ENCODE peak calls at places on chromosomes 6 and 20, in four cellular contexts. One of them, this sample, is unnamed.

GRCh38 chr6:147430811-147431210 is 77.7 kb upstream of the SAMD5 start:
- DNase-seq in stomach: no peak
- DNase-seq in Right ventricle myocardium superior: no peak
- DNase-seq in AG04450: no peak
- DNase-seq in this sample: no peak

GRCh38 chr6:20198764-20199174 is 13.5 kb downstream of the MBOAT1 start:
- DNase-seq in Right ventricle myocardium superior: no peak
- DNase-seq in AG04450: no peak
- DNase-seq in stomach: no peak
- DNase-seq in this sample: no peak

GRCh38 chr20:2349801-2350200 is 30.9 kb upstream of the TGM6 start:
- DNase-seq in Right ventricle myocardium superior: no peak
- DNase-seq in stomach: no peak
- DNase-seq in AG04450: no peak
- DNase-seq in this sample: no peak

GRCh38 chr6:47064274-47064673 is 22.1 kb upstream of the ADGRF1 start:
- DNase-seq in stomach: no peak
- DNase-seq in AG04450: no peak
- DNase-seq in Right ventricle myocardium superior: no peak
- DNase-seq in this sample: no peak

GRCh38 chr20:3000852-3001523 is 42.4 kb upstream of the GNRH2 start:
- DNase-seq in Right ventricle myocardium superior: no peak
- DNase-seq in AG04450: peak
- DNase-seq in stomach: no peak
- DNase-seq in this sample: no peak

GRCh38 chr6:11027565-11028110 is 16.5 kb downstream of the ELOVL2 start:
- DNase-seq in AG04450: no peak
- DNase-seq in stomach: no peak
- DNase-seq in Right ventricle myocardium superior: no peak
- DNase-seq in this sample: no peak

GRCh38 chr20:59469266-59470252 is 134.8 kb upstream of the PHACTR3 start:
- DNase-seq in Right ventricle myocardium superior: no peak
- DNase-seq in stomach: no peak
- DNase-seq in AG04450: no peak
- DNase-seq in this sample: no peak

GRCh38 chr6:152458648-152459047 is 178.5 kb downstream of the SYNE1 start:
- DNase-seq in stomach: no peak
- DNase-seq in Right ventricle myocardium superior: no peak
- DNase-seq in AG04450: no peak
- DNase-seq in this sample: no peak

GRCh38 chr6:72946766-72947165 is 278.5 kb downstream of the KHDC1L start:
- DNase-seq in Right ventricle myocardium superior: no peak
- DNase-seq in stomach: no peak
- DNase-seq in AG04450: peak
- DNase-seq in this sample: no peak

GRCh38 chr6:106973018-106973840 is 1.3 kb downstream of the CD24 start:
- DNase-seq in stomach: peak
- DNase-seq in Right ventricle myocardium superior: no peak
- DNase-seq in AG04450: no peak
- DNase-seq in this sample: no peak

GRCh38 chr20:35490736-35491181 is 35.4 kb downstream of the CEP250 start:
- DNase-seq in stomach: no peak
- DNase-seq in AG04450: no peak
- DNase-seq in Right ventricle myocardium superior: no peak
- DNase-seq in this sample: peak

GRCh38 chr6:25503686-25504085 is 148.3 kb upstream of the SCGN start:
- DNase-seq in Right ventricle myocardium superior: no peak
- DNase-seq in stomach: no peak
- DNase-seq in AG04450: no peak
- DNase-seq in this sample: no peak

GRCh38 chr20:24949756-24950127 is 673 bp downstream of the CST7 start:
- DNase-seq in Right ventricle myocardium superior: no peak
- DNase-seq in AG04450: no peak
- DNase-seq in stomach: peak
- DNase-seq in this sample: peak

GRCh38 chr6:112343375-112343774 is 3.8 kb upstream of the RFPL4B start:
- DNase-seq in AG04450: no peak
- DNase-seq in Right ventricle myocardium superior: no peak
- DNase-seq in stomach: no peak
- DNase-seq in this sample: no peak

GRCh38 chr6:28537509-28538140 is 11.9 kb downstream of the GPX5 start:
- DNase-seq in AG04450: no peak
- DNase-seq in Right ventricle myocardium superior: no peak
- DNase-seq in stomach: no peak
- DNase-seq in this sample: no peak

GRCh38 chr20:57661201-57662027 is 41.2 kb upstream of the ZBP1 start:
- DNase-seq in Right ventricle myocardium superior: peak
- DNase-seq in AG04450: no peak
- DNase-seq in stomach: peak
- DNase-seq in this sample: no peak

GRCh38 chr6:138593100-138593877 is 94.0 kb upstream of the NHSL1 start:
- DNase-seq in Right ventricle myocardium superior: no peak
- DNase-seq in stomach: peak
- DNase-seq in AG04450: peak
- DNase-seq in this sample: peak

GRCh38 chr6:41469951-41470340 is 76.2 kb upstream of the FOXP4 start:
- DNase-seq in AG04450: no peak
- DNase-seq in Right ventricle myocardium superior: no peak
- DNase-seq in stomach: peak
- DNase-seq in this sample: no peak

GRCh38 chr6:156334961-156335360 is 442.2 kb upstream of the ARID1B start:
- DNase-seq in Right ventricle myocardium superior: no peak
- DNase-seq in stomach: no peak
- DNase-seq in AG04450: no peak
- DNase-seq in this sample: no peak

GRCh38 chr6:130115036-130115435 is 96.7 kb downstream of the L3MBTL3 start:
- DNase-seq in AG04450: no peak
- DNase-seq in stomach: no peak
- DNase-seq in Right ventricle myocardium superior: no peak
- DNase-seq in this sample: no peak

GRCh38 chr20:50380697-50381040 is 129.5 kb upstream of the PTPN1 start:
- DNase-seq in AG04450: no peak
- DNase-seq in stomach: peak
- DNase-seq in Right ventricle myocardium superior: peak
- DNase-seq in this sample: no peak

GRCh38 chr6:135182993-135183531 is 2.0 kb downstream of the MYB start:
- DNase-seq in AG04450: no peak
- DNase-seq in stomach: peak
- DNase-seq in Right ventricle myocardium superior: peak
- DNase-seq in this sample: peak

GRCh38 chr20:10040070-10040970 is 5.5 kb downstream of the ANKEF1 start:
- DNase-seq in Right ventricle myocardium superior: no peak
- DNase-seq in stomach: no peak
- DNase-seq in AG04450: peak
- DNase-seq in this sample: no peak

GRCh38 chr6:41371992-41372525 is 36.7 kb downstream of the NCR2 start:
- DNase-seq in stomach: peak
- DNase-seq in Right ventricle myocardium superior: no peak
- DNase-seq in AG04450: no peak
- DNase-seq in this sample: no peak